ENCODE peak calls at places on chromosomes 4 and X, in seven cellular contexts. R, E, M, A, S, P and Q are unnamed samples.

GRCh38 chr4:98566491-98567008 is 91.9 kb downstream of the TSPAN5 start:
- DNase-seq in R (no peak), E (peak), M (no peak), A (no peak), S (peak), P (no peak), Q (no peak)

GRCh38 chrX:50697691-50698090 is 116.3 kb downstream of the SHROOM4 start:
- DNase-seq in R (no peak), E (peak), M (no peak), A (no peak), S (no peak), P (no peak), Q (no peak)

GRCh38 chr4:171785392-171785791 is 27.8 kb upstream of the GALNTL6 start:
- DNase-seq in R (no peak), E (no peak), M (no peak), A (no peak), S (no peak), P (no peak), Q (no peak)

GRCh38 chr4:76949293-76950051 is at the start of gene SEPTIN11:
- DNase-seq in R (peak), E (peak), M (peak), A (peak), S (peak), P (peak), Q (peak)

GRCh38 chrX:46648660-46649059 is 75.1 kb downstream of the CHST7 start:
- DNase-seq in R (no peak), E (no peak), M (no peak), A (no peak), S (no peak), P (no peak), Q (no peak)

GRCh38 chrX:97026406-97026805 is 142.7 kb downstream of the RPA4 start:
- DNase-seq in R (no peak), E (peak), M (peak), A (no peak), S (no peak), P (no peak), Q (no peak)

GRCh38 chrX:39852496-39852895 is 245.3 kb downstream of the BCOR start:
- DNase-seq in R (no peak), E (no peak), M (no peak), A (no peak), S (no peak), P (no peak), Q (no peak)

GRCh38 chr4:27081675-27082579 is 221.3 kb downstream of the STIM2 start:
- DNase-seq in R (no peak), E (no peak), M (no peak), A (no peak), S (no peak), P (no peak), Q (no peak)

GRCh38 chr4:53015681-53016080 is 153.6 kb downstream of the RASL11B start:
- DNase-seq in R (peak), E (peak), M (peak), A (no peak), S (peak), P (no peak), Q (no peak)

GRCh38 chr4:29852537-29852936 is 867.6 kb upstream of the PCDH7 start:
- DNase-seq in R (no peak), E (no peak), M (no peak), A (no peak), S (no peak), P (no peak), Q (no peak)

GRCh38 chrX:1202251-1202650 is 10.2 kb downstream of the CRLF2 start:
- DNase-seq in R (no peak), E (no peak), M (no peak), A (no peak), S (no peak), P (no peak), Q (no peak)

GRCh38 chrX:103704863-103705262 is 5.8 kb upstream of the TMEM31 start:
- DNase-seq in R (no peak), E (no peak), M (no peak), A (no peak), S (peak), P (no peak), Q (no peak)

GRCh38 chrX:147485207-147485606 is 426.5 kb upstream of the FMR1 start:
- DNase-seq in R (no peak), E (no peak), M (no peak), A (no peak), S (no peak), P (no peak), Q (no peak)

GRCh38 chrX:48511561-48511960 is 2.8 kb downstream of the PORCN start:
- DNase-seq in R (no peak), E (peak), M (peak), A (no peak), S (no peak), P (no peak), Q (no peak)

GRCh38 chr4:153450545-153450917 is 15.6 kb upstream of the TMEM131L start:
- DNase-seq in R (no peak), E (no peak), M (no peak), A (no peak), S (no peak), P (no peak), Q (no peak)

GRCh38 chrX:137051978-137052640 is 18.3 kb upstream of the GPR101 start:
- DNase-seq in R (peak), E (peak), M (peak), A (peak), S (peak), P (peak), Q (peak)

GRCh38 chr4:144176476-144176875 is 36.0 kb upstream of the GYPA start:
- DNase-seq in R (no peak), E (no peak), M (no peak), A (no peak), S (no peak), P (no peak), Q (no peak)

GRCh38 chr4:145307120-145307519 is 126.7 kb upstream of the OTUD4 start:
- DNase-seq in R (no peak), E (no peak), M (no peak), A (no peak), S (no peak), P (no peak), Q (no peak)

GRCh38 chrX:68498508-68499379 is at the start of gene YIPF6:
- DNase-seq in R (peak), E (peak), M (peak), A (peak), S (peak), P (peak), Q (peak)

GRCh38 chr4:140790765-140791164 is 34.6 kb upstream of the TBC1D9 start:
- DNase-seq in R (peak), E (no peak), M (no peak), A (no peak), S (peak), P (no peak), Q (no peak)